ENCODE peak calls at places on chromosomes 16 and 17, in eight cellular contexts. P, B, K, Z, D, G, W and T are unnamed samples. For H3K4me1, the result is how much of the 10 kb centered on the place peaks cover.

GRCh38 chr16:84294196-84295142 is at the start of gene WFDC1:
- DNase-seq in P (peak), B (no peak), K (no peak), Z (peak), D (no peak), G (peak), W (no peak), T (no peak)

GRCh38 chr17:79702071-79702470 is 28.7 kb upstream of the ENPP7 start:
- DNase-seq in P (no peak), B (no peak), K (no peak), Z (no peak), D (no peak), G (no peak), W (no peak), T (no peak)

GRCh38 chr17:65538679-65539529 is 22.5 kb downstream of the AXIN2 start:
- DNase-seq in P (no peak), B (no peak), K (no peak), Z (no peak), D (no peak), G (no peak), W (no peak), T (no peak)

GRCh38 chr17:61414936-61415251 is 15.3 kb downstream of the TBX2 start:
- DNase-seq in P (no peak), B (no peak), K (no peak), Z (no peak), D (no peak), G (no peak), W (peak), T (no peak)

GRCh38 chr17:49742256-49742655 is 21.7 kb downstream of the FAM117A start:
- DNase-seq in P (no peak), B (no peak), K (no peak), Z (no peak), D (no peak), G (no peak), W (no peak), T (no peak)

GRCh38 chr17:7912927-7913524 is 3.1 kb downstream of the RNF227 start:
- DNase-seq in P (no peak), B (peak), K (no peak), Z (no peak), D (peak), G (peak), W (no peak), T (peak)

GRCh38 chr16:78363843-78364242 is 264.4 kb downstream of the WWOX start:
- DNase-seq in P (no peak), B (no peak), K (no peak), Z (no peak), D (no peak), G (no peak), W (no peak), T (no peak)

GRCh38 chr16:85917959-85918358 is 19.0 kb downstream of the IRF8 start:
- DNase-seq in P (no peak), B (no peak), K (no peak), Z (no peak), D (no peak), G (no peak), W (no peak), T (no peak)

GRCh38 chr17:9472541-9472940 is 103.1 kb downstream of the STX8 start:
- DNase-seq in P (no peak), B (no peak), K (no peak), Z (peak), D (peak), G (peak), W (no peak), T (no peak)

GRCh38 chr17:3966720-3967363 is 2.6 kb upstream of the ATP2A3 start:
- DNase-seq in P (no peak), B (no peak), K (no peak), Z (no peak), D (no peak), G (no peak), W (no peak), T (no peak)

GRCh38 chr17:65627108-65627507 is 65.7 kb upstream of the AXIN2 start:
- DNase-seq in P (no peak), B (no peak), K (no peak), Z (no peak), D (no peak), G (no peak), W (no peak), T (no peak)

GRCh38 chr16:51120289-51121008 is 30.6 kb downstream of the SALL1 start:
- DNase-seq in P (no peak), B (no peak), K (no peak), Z (no peak), D (no peak), G (no peak), W (no peak), T (no peak)

GRCh38 chr17:68910256-68910705 is 44.9 kb downstream of the ABCA8 start:
- DNase-seq in P (no peak), B (no peak), K (no peak), Z (no peak), D (peak), G (no peak), W (no peak), T (no peak)

GRCh38 chr17:38403491-38403890 is 24.8 kb upstream of the ARHGAP23 start:
- DNase-seq in P (no peak), B (no peak), K (no peak), Z (no peak), D (no peak), G (no peak), W (no peak), T (peak)

GRCh38 chr17:7354262-7354781 is 634 bp upstream of the TMEM95 start:
- DNase-seq in P (no peak), B (no peak), K (no peak), Z (no peak), D (no peak), G (no peak), W (no peak), T (no peak)

GRCh38 chr16:22890976-22891375 is 77.0 kb downstream of the HS3ST2 start:
- DNase-seq in P (no peak), B (no peak), K (no peak), Z (no peak), D (no peak), G (no peak), W (no peak), T (no peak)

GRCh38 chr16:76164970-76165558 is 112.1 kb upstream of the CNTNAP4 start:
- DNase-seq in P (no peak), B (no peak), K (no peak), Z (no peak), D (no peak), G (no peak), W (no peak), T (no peak)

GRCh38 chr17:51029568-51030463 is 90.9 kb downstream of the SPAG9 start:
- DNase-seq in P (no peak), B (no peak), K (no peak), Z (no peak), D (no peak), G (no peak), W (no peak), T (no peak)

GRCh38 chr16:18800674-18801196 is 614 bp downstream of the ARL6IP1 start:
- DNase-seq in P (no peak), B (no peak), K (no peak), Z (no peak), D (no peak), G (peak), W (no peak), T (peak)
- H3K4me1 ChIP-seq in P (under half), B (under half), K (half or more), Z (under half), D (under half), G (under half), W (under half), T (under half)

GRCh38 chr17:1229354-1229890 is 40.8 kb upstream of the BHLHA9 start:
- DNase-seq in P (peak), B (no peak), K (no peak), Z (peak), D (no peak), G (peak), W (peak), T (peak)

GRCh38 chr17:1227917-1228751 is 42.1 kb upstream of the BHLHA9 start:
- DNase-seq in P (peak), B (no peak), K (no peak), Z (peak), D (no peak), G (peak), W (peak), T (no peak)

GRCh38 chr17:1228752-1229353 is 41.4 kb upstream of the BHLHA9 start:
- DNase-seq in P (no peak), B (no peak), K (no peak), Z (peak), D (no peak), G (no peak), W (no peak), T (peak)

GRCh38 chr17:1231456-1231855 is 38.8 kb upstream of the BHLHA9 start:
- DNase-seq in P (peak), B (no peak), K (no peak), Z (peak), D (peak), G (peak), W (peak), T (no peak)

GRCh38 chr17:1229891-1230571 is 40.2 kb upstream of the BHLHA9 start:
- DNase-seq in P (no peak), B (no peak), K (no peak), Z (no peak), D (no peak), G (no peak), W (no peak), T (no peak)
- H3K4me3 ChIP-seq in P (peak), B (no peak), K (peak), Z (peak), D (peak), G (no peak), W (peak), T (peak)

GRCh38 chr17:76659928-76660614 is 16.5 kb upstream of the ST6GALNAC1 start:
- DNase-seq in P (no peak), B (no peak), K (no peak), Z (no peak), D (no peak), G (no peak), W (no peak), T (peak)

GRCh38 chr17:76658387-76658705 is 14.8 kb upstream of the ST6GALNAC1 start:
- DNase-seq in P (no peak), B (no peak), K (no peak), Z (no peak), D (no peak), G (no peak), W (no peak), T (peak)

GRCh38 chr17:76654408-76654807 is 10.9 kb upstream of the ST6GALNAC1 start:
- DNase-seq in P (no peak), B (no peak), K (no peak), Z (no peak), D (no peak), G (no peak), W (no peak), T (no peak)

DNA sequence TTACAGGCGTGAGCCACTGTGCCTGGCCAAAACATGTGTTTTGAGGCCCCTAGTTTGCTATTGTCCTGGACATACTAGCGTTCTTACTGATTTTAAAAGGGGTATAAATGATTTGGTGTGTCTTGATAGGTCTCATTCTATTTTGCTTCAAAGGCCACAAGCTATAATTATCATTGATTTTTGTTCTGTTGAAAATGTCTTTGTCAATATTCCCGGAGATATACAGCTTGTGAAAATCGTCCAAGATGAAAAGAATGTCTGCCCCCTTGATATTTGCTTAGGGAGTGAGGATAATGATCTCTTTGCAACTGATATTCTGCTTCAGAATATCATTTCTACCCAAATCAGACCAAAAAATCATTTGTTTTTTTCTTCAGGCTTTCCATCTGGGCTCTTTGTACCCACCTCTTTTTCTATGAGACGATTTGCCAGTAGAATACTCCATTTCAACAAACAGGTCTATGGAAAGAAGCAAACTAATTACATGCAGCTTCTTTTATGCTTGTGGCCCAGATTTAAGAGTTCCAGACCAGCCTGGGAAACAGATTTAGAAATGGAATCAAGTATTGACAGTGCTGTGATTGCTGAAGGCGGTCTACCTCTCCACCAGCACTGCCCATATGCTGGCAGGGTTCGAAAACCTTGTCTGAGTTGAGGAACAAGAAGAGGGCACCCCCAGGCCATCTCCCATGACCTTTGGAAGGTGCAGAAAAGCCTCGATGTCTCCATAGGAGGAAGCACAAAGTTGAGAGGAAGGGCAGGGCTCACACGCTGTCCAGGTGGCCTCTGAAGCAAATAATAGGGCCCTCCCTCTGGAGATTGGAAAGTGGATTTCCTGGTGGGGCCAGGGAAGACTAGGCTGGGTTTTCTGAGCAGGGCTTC is 14.2 kb upstream of the ST6GALNAC1 start:
- DNase-seq in P (no peak), B (no peak), K (no peak), Z (no peak), D (no peak), G (no peak), W (no peak), T (peak)
- H3K4me1 ChIP-seq in P (under half), B (under half), K (under half), Z (under half), D (under half), G (under half), W (under half), T (under half)

DNA sequence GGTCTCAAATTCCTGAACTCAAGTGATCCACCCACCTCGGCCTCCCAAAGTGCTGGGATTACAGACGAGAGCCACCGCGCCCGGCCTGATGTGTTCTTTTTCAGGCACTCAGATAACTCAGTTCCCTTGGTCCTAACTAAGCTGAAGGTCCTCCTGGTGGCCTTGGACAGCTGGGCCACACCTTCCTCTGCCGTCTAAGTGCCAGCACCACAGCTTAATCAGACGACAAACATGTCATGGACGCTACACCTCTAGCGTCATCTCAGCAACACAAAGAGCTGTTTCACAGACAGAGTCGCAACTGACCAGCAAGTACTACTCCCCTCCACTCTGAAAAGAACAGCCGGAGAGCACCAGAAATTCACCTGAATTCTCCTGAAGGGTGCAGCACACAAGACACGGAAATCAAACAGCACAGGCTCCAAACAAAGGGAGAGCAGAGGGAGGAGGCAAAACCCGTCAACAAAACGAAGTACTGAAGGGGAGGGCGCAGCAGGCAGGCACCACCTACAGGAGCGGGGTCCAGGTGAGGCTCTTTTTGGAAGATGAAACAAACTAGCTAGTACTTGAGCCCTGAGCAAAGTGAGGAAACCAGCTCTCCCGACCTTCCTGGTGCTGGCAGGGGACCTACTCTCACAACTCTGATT is 4.4 kb downstream of the TRAP1 start:
- DNase-seq in P (peak), B (no peak), K (no peak), Z (no peak), D (no peak), G (no peak), W (no peak), T (no peak)
- H3K4me3 ChIP-seq in P (no peak), B (no peak), K (no peak), Z (no peak), D (no peak), G (no peak), W (no peak), T (no peak)

GRCh38 chr17:81303385-81303784 is 8.3 kb upstream of the SLC38A10 start:
- DNase-seq in P (no peak), B (no peak), K (no peak), Z (no peak), D (no peak), G (no peak), W (no peak), T (no peak)
- H3K4me1 ChIP-seq in P (under half), B (under half), K (under half), Z (under half), D (under half), G (under half), W (under half), T (under half)

GRCh38 chr17:58421711-58422110 is 4.4 kb upstream of the RNF43 start:
- DNase-seq in P (no peak), B (no peak), K (no peak), Z (no peak), D (no peak), G (no peak), W (no peak), T (no peak)

GRCh38 chr17:58416937-58417299 is 416 bp downstream of the RNF43 start:
- DNase-seq in P (no peak), B (no peak), K (no peak), Z (no peak), D (no peak), G (no peak), W (no peak), T (no peak)

GRCh38 chr17:58417300-58418092 is at the start of gene RNF43:
- DNase-seq in P (peak), B (peak), K (peak), Z (peak), D (peak), G (peak), W (peak), T (peak)

GRCh38 chr17:58416396-58416795 is 938 bp downstream of the RNF43 start:
- DNase-seq in P (no peak), B (no peak), K (no peak), Z (no peak), D (no peak), G (no peak), W (no peak), T (no peak)

GRCh38 chr17:58420841-58421240 is 3.5 kb upstream of the RNF43 start:
- DNase-seq in P (no peak), B (no peak), K (no peak), Z (no peak), D (no peak), G (no peak), W (no peak), T (no peak)
- H3K4me3 ChIP-seq in P (no peak), B (no peak), K (no peak), Z (no peak), D (no peak), G (no peak), W (no peak), T (no peak)

DNA sequence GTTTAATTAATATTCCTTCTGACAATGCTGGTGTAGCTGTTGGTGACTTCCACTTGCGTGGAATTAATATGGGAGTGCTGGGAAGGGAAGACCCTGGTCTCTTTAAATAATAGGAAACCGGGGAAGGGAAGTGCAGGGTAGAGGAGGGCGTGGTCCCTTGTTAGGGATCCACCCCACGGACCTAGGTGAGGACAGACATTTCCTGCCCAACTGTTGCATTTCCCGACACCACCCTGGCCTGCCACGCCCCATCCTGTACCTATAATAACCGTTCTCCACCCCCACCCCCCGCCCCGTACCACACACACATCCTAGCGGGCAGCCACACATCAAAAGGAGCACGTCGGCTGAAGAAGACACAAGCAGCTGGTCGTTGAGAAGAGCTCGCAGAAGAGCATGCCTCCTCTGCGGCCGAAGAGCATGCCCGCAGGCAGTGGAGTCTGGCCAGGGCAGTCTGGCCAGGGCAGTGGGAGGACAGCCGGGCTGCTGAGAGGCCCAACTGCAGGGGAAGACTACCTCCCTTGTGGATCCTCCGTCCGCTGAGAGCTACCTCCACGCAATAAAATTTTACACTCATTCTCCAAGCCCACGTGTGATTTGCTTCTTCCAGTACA is 36.8 kb upstream of the MMD start:
- DNase-seq in P (no peak), B (no peak), K (no peak), Z (peak), D (no peak), G (no peak), W (no peak), T (no peak)
- H3K4me1 ChIP-seq in P (under half), B (under half), K (under half), Z (under half), D (under half), G (under half), W (under half), T (under half)

GRCh38 chr17:77453613-77454559 is 313.1 kb downstream of the SEC14L1 start:
- DNase-seq in P (no peak), B (no peak), K (no peak), Z (peak), D (no peak), G (no peak), W (no peak), T (peak)
- H3K4me3 ChIP-seq in P (peak), B (no peak), K (peak), Z (peak), D (no peak), G (no peak), W (no peak), T (no peak)

GRCh38 chr17:47913050-47913449 is 17.0 kb downstream of the SP2 start:
- DNase-seq in P (no peak), B (no peak), K (no peak), Z (no peak), D (no peak), G (no peak), W (no peak), T (no peak)

GRCh38 chr17:47905221-47905733 is 9.2 kb downstream of the SP2 start:
- DNase-seq in P (peak), B (no peak), K (peak), Z (peak), D (peak), G (peak), W (peak), T (no peak)

GRCh38 chr17:47902039-47902744 is 6.2 kb downstream of the SP2 start:
- DNase-seq in P (no peak), B (no peak), K (no peak), Z (no peak), D (no peak), G (no peak), W (no peak), T (no peak)

GRCh38 chr17:47906443-47906842 is 10.4 kb downstream of the SP2 start:
- DNase-seq in P (no peak), B (no peak), K (no peak), Z (no peak), D (no peak), G (no peak), W (no peak), T (no peak)

DNA sequence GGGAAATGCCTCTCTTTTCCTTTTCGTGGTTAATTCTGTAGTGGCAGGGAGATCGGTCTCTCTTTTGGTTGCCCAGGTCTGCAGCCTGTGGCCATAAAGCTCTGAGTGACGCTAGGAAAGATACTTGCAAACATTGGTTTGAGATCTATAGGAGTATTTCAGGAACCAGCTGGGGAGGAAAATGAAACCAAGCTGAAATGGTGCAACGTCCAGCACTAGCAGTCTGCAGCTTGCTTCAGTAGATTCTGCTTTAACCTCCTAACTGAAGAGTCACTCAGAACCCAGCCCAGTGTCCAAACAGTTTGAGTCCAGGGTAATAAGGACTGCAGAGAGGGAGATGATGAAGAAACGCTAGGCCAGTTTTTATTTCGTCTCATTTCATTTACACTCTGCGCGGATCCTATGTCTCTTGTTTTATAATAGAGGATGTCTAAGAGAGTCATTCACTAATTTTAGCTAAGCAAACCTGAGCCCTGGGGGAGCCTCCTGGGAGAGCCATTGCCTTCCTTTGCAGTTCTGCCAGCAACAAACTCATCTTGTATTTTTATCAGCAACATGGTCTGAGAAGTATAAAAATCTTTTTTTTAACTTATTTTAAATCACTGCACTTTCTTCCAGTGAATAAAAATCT is 12.0 kb downstream of the SP2 start:
- DNase-seq in P (no peak), B (no peak), K (no peak), Z (no peak), D (no peak), G (no peak), W (no peak), T (no peak)
- H3K4me1 ChIP-seq in P (half or more), B (under half), K (half or more), Z (half or more), D (under half), G (under half), W (under half), T (under half)